ENCODE peak calls at places on chromosomes 11 and 22, in ten cellular contexts. G is left ventricle myocardium inferior; E is MM.1S; P is GM12878; B is A549; F is CD4-positive, alpha-beta T cell; L is Peyer's patch; M is ascending aorta; J is effector memory CD4-positive, alpha-beta T cell; W is IMR-90. D is an unnamed sample.
A peak's percentile ranks its signal among the peaks of the same experiment; 100 is the strongest.

GRCh38 chr22:18966748-18967147 is 30.7 kb upstream of the PRODH start:
- DNase-seq in G (no peak), E (no peak), P (no peak), B (no peak), F (no peak), L (no peak), M (no peak), J (no peak), W (no peak), D (no peak)

GRCh38 chr11:126282361-126282741 is 542 bp upstream of the TIRAP start:
- DNase-seq in G (peak; percentile 62), E (no peak), P (no peak), B (no peak), F (peak; percentile 36), L (peak; percentile 44), M (no peak), J (no peak), W (peak; percentile 35), D (peak; percentile 16)

GRCh38 chr11:82024760-82025159 is 708.9 kb downstream of the FAM181B start:
- DNase-seq in G (no peak), E (no peak), P (no peak), B (no peak), F (no peak), L (no peak), M (no peak), J (no peak), W (no peak), D (no peak)

GRCh38 chr11:64250875-64251721 is at the start of gene PLCB3:
- DNase-seq in G (peak; percentile 52), E (peak; percentile 56), P (no peak), B (no peak), F (peak; percentile 39), L (peak; percentile 53), M (no peak), J (peak; percentile 50), W (no peak), D (no peak)

GRCh38 chr11:1830119-1830499 is 4.7 kb upstream of the SYT8 start:
- DNase-seq in G (no peak), E (no peak), P (no peak), B (no peak), F (no peak), L (no peak), M (no peak), J (no peak), W (no peak), D (no peak)

GRCh38 chr11:90997241-90997640 is 774.4 kb upstream of the CHORDC1 start:
- DNase-seq in G (no peak), E (no peak), P (no peak), B (no peak), F (no peak), L (no peak), M (no peak), J (no peak), W (no peak), D (no peak)

GRCh38 chr22:30290679-30291333 is 1.5 kb upstream of the CASTOR1 start:
- DNase-seq in G (peak; percentile 86), E (no peak), P (no peak), B (no peak), F (no peak), L (peak; percentile 38), M (peak; percentile 81), J (no peak), W (peak; percentile 48), D (peak; percentile 67)

GRCh38 chr11:125170406-125171031 is 6.0 kb downstream of the PKNOX2 start:
- DNase-seq in G (peak; percentile 80), E (no peak), P (no peak), B (no peak), F (no peak), L (no peak), M (no peak), J (no peak), W (peak; percentile 92), D (no peak)

GRCh38 chr22:28015056-28015445 is 96.0 kb upstream of the PITPNB start:
- DNase-seq in G (peak; percentile 10), E (no peak), P (no peak), B (no peak), F (no peak), L (no peak), M (no peak), J (no peak), W (no peak), D (no peak)

GRCh38 chr11:15858881-15859280 is 497.5 kb downstream of the SOX6 start:
- DNase-seq in G (no peak), E (no peak), P (no peak), B (no peak), F (no peak), L (no peak), M (no peak), J (no peak), W (peak; percentile 10), D (no peak)

GRCh38 chr22:46267431-46268279 is at the start of gene TTC38:
- DNase-seq in G (peak; percentile 96), E (peak; percentile 45), P (no peak), B (peak; percentile 87), F (peak; percentile 21), L (peak; percentile 68), M (peak; percentile 71), J (peak; percentile 30), W (peak; percentile 60), D (peak; percentile 82)

GRCh38 chr22:38834215-38834953 is 9.4 kb downstream of the NPTXR start:
- DNase-seq in G (no peak), E (no peak), P (no peak), B (no peak), F (no peak), L (no peak), M (no peak), J (no peak), W (no peak), D (no peak)

GRCh38 chr22:45777046-45777851 is 105.6 kb downstream of the ATXN10 start:
- DNase-seq in G (no peak), E (no peak), P (no peak), B (peak; percentile 52), F (no peak), L (no peak), M (no peak), J (no peak), W (peak; percentile 63), D (no peak)

GRCh38 chr11:92886243-92886905 is 83.1 kb upstream of the MTNR1B start:
- DNase-seq in G (no peak), E (peak; percentile 65), P (peak; percentile 3), B (peak; percentile 38), F (no peak), L (no peak), M (no peak), J (no peak), W (peak; percentile 61), D (peak; percentile 47)

GRCh38 chr11:936199-936598 is 10.5 kb downstream of the AP2A2 start:
- DNase-seq in G (no peak), E (no peak), P (no peak), B (no peak), F (no peak), L (no peak), M (no peak), J (no peak), W (no peak), D (no peak)

GRCh38 chr22:36340621-36341020 is 47.1 kb downstream of the MYH9 start:
- DNase-seq in G (no peak), E (no peak), P (no peak), B (no peak), F (no peak), L (no peak), M (no peak), J (no peak), W (no peak), D (no peak)

GRCh38 chr22:37182101-37182948 is 5.7 kb downstream of the C1QTNF6 start:
- DNase-seq in G (peak; percentile 10), E (no peak), P (no peak), B (no peak), F (no peak), L (no peak), M (no peak), J (no peak), W (no peak), D (no peak)

GRCh38 chr11:35359321-35360058 is 59.9 kb downstream of the SLC1A2 start:
- DNase-seq in G (no peak), E (no peak), P (no peak), B (no peak), F (no peak), L (no peak), M (no peak), J (no peak), W (no peak), D (no peak)
- H3K27ac ChIP-seq in G (peak overlapping the region; percentile 63), E (no peak overlapping the region), P (no peak overlapping the region), B (peak overlapping the region; percentile 8), F (no peak overlapping the region), L (no peak overlapping the region), M (peak overlapping the region; percentile 2), J (no peak overlapping the region), W (no peak overlapping the region), D (peak overlapping the region; percentile 31)

GRCh38 chr11:122706689-122707088 is 51.2 kb downstream of the UBASH3B start:
- DNase-seq in G (no peak), E (no peak), P (no peak), B (no peak), F (no peak), L (no peak), M (no peak), J (no peak), W (peak; percentile 87), D (no peak)

GRCh38 chr11:122703541-122704272 is 48.2 kb downstream of the UBASH3B start:
- DNase-seq in G (no peak), E (no peak), P (no peak), B (no peak), F (no peak), L (no peak), M (no peak), J (no peak), W (no peak), D (no peak)

GRCh38 chr11:122705396-122705795 is 49.9 kb downstream of the UBASH3B start:
- DNase-seq in G (no peak), E (no peak), P (no peak), B (no peak), F (no peak), L (no peak), M (no peak), J (no peak), W (no peak), D (no peak)

GRCh38 chr11:122707111-122707510 is 51.6 kb downstream of the UBASH3B start:
- DNase-seq in G (no peak), E (no peak), P (no peak), B (no peak), F (no peak), L (no peak), M (no peak), J (no peak), W (no peak), D (no peak)

GRCh38 chr11:122706261-122706660 is 50.7 kb downstream of the UBASH3B start:
- DNase-seq in G (no peak), E (no peak), P (no peak), B (no peak), F (no peak), L (no peak), M (no peak), J (no peak), W (peak; percentile 78), D (no peak)
- H3K27ac ChIP-seq in G (no peak overlapping the region), E (no peak overlapping the region), P (no peak overlapping the region), B (peak overlapping the region; percentile 76), F (no peak overlapping the region), L (no peak overlapping the region), M (no peak overlapping the region), J (no peak overlapping the region), W (peak overlapping the region; percentile 88), D (no peak overlapping the region)

GRCh38 chr11:70778828-70779365 is 380.6 kb downstream of the CTTN start:
- DNase-seq in G (no peak), E (no peak), P (no peak), B (no peak), F (no peak), L (no peak), M (no peak), J (no peak), W (no peak), D (no peak)
- H3K27ac ChIP-seq in G (no peak overlapping the region), E (no peak overlapping the region), P (no peak overlapping the region), B (no peak overlapping the region), F (no peak overlapping the region), L (no peak overlapping the region), M (no peak overlapping the region), J (no peak overlapping the region), W (no peak overlapping the region), D (no peak overlapping the region)

GRCh38 chr11:9777525-9777924 is 113.6 kb downstream of the SWAP70 start:
- DNase-seq in G (no peak), E (no peak), P (no peak), B (no peak), F (no peak), L (no peak), M (no peak), J (no peak), W (no peak), D (no peak)
- H3K27ac ChIP-seq in G (no peak overlapping the region), E (no peak overlapping the region), P (no peak overlapping the region), B (no peak overlapping the region), F (no peak overlapping the region), L (no peak overlapping the region), M (no peak overlapping the region), J (no peak overlapping the region), W (peak overlapping the region; percentile 59), D (no peak overlapping the region)